ENCODE peak calls at places on chromosomes 3 and 15, in four cellular contexts. One of them, this sample, is unnamed.

GRCh38 chr15:65512807-65513416 is 4.6 kb downstream of the DPP8 start:
- DNase-seq in heart left ventricle: peak; percentile 76
- DNase-seq in neural progenitor cell: no peak
- DNase-seq in CD4-positive, alpha-beta memory T cell: peak; percentile 20
- DNase-seq in this sample: no peak

GRCh38 chr15:43881944-43882343 is 55.1 kb downstream of the WDR76 start:
- DNase-seq in heart left ventricle: no peak
- DNase-seq in neural progenitor cell: peak; percentile 43
- DNase-seq in CD4-positive, alpha-beta memory T cell: no peak
- DNase-seq in this sample: peak; percentile 12

GRCh38 chr3:190384241-190384863 is 3.6 kb upstream of the CLDN16 start:
- DNase-seq in heart left ventricle: peak; percentile 23
- DNase-seq in neural progenitor cell: peak; percentile 28
- DNase-seq in CD4-positive, alpha-beta memory T cell: no peak
- DNase-seq in this sample: no peak

GRCh38 chr3:100928638-100929428 is 64.4 kb downstream of the ABI3BP start:
- DNase-seq in heart left ventricle: no peak
- DNase-seq in neural progenitor cell: no peak
- DNase-seq in CD4-positive, alpha-beta memory T cell: no peak
- DNase-seq in this sample: no peak

GRCh38 chr3:122515856-122516255 is 1.1 kb upstream of the KPNA1 start:
- DNase-seq in heart left ventricle: no peak
- DNase-seq in neural progenitor cell: no peak
- DNase-seq in CD4-positive, alpha-beta memory T cell: no peak
- DNase-seq in this sample: no peak

GRCh38 chr15:33089878-33090757 is 104.4 kb downstream of the FMN1 start:
- DNase-seq in heart left ventricle: no peak
- DNase-seq in neural progenitor cell: no peak
- DNase-seq in CD4-positive, alpha-beta memory T cell: no peak
- DNase-seq in this sample: no peak

GRCh38 chr3:72475258-72476138 is 372.7 kb downstream of the SHQ1 start:
- DNase-seq in heart left ventricle: no peak
- DNase-seq in neural progenitor cell: no peak
- DNase-seq in CD4-positive, alpha-beta memory T cell: no peak
- DNase-seq in this sample: no peak

GRCh38 chr15:81548350-81549116 is 174.5 kb upstream of the TMC3 start:
- DNase-seq in heart left ventricle: no peak
- DNase-seq in neural progenitor cell: no peak
- DNase-seq in CD4-positive, alpha-beta memory T cell: no peak
- DNase-seq in this sample: no peak

GRCh38 chr3:47324278-47324865 is 41.6 kb downstream of the KLHL18 start:
- DNase-seq in heart left ventricle: peak; percentile 59
- DNase-seq in neural progenitor cell: peak; percentile 91
- DNase-seq in CD4-positive, alpha-beta memory T cell: peak; percentile 48
- DNase-seq in this sample: peak; percentile 83

GRCh38 chr3:134315286-134316106 is 58.8 kb downstream of the AMOTL2 start:
- DNase-seq in heart left ventricle: peak; percentile 71
- DNase-seq in neural progenitor cell: peak; percentile 33
- DNase-seq in CD4-positive, alpha-beta memory T cell: no peak
- DNase-seq in this sample: no peak

GRCh38 chr15:73053398-73053723 is 1.1 kb downstream of the NEO1 start:
- DNase-seq in heart left ventricle: no peak
- DNase-seq in neural progenitor cell: peak; percentile 18
- DNase-seq in CD4-positive, alpha-beta memory T cell: no peak
- DNase-seq in this sample: peak; percentile 43

GRCh38 chr15:74891469-74891868 is 1.6 kb downstream of the MPI start:
- DNase-seq in heart left ventricle: no peak
- DNase-seq in neural progenitor cell: no peak
- DNase-seq in CD4-positive, alpha-beta memory T cell: no peak
- DNase-seq in this sample: peak; percentile 89

GRCh38 chr15:95365615-95366107 is 964.8 kb upstream of the NR2F2 start:
- DNase-seq in heart left ventricle: peak; percentile 46
- DNase-seq in neural progenitor cell: no peak
- DNase-seq in CD4-positive, alpha-beta memory T cell: no peak
- DNase-seq in this sample: no peak

GRCh38 chr15:74889390-74889881 is 406 bp upstream of the MPI start:
- DNase-seq in heart left ventricle: peak; percentile 46
- DNase-seq in neural progenitor cell: peak; percentile 51
- DNase-seq in CD4-positive, alpha-beta memory T cell: no peak
- DNase-seq in this sample: peak; percentile 50

GRCh38 chr3:122977645-122978466 is 49.7 kb downstream of the SEMA5B start:
- DNase-seq in heart left ventricle: peak; percentile 82
- DNase-seq in neural progenitor cell: peak; percentile 85
- DNase-seq in CD4-positive, alpha-beta memory T cell: no peak
- DNase-seq in this sample: peak; percentile 10

GRCh38 chr3:123311201-123311600 is 109.5 kb downstream of the SEC22A start:
- DNase-seq in heart left ventricle: no peak
- DNase-seq in neural progenitor cell: no peak
- DNase-seq in CD4-positive, alpha-beta memory T cell: no peak
- DNase-seq in this sample: no peak

GRCh38 chr3:58167431-58168351 is 43.1 kb downstream of the DNASE1L3 start:
- DNase-seq in heart left ventricle: peak; percentile 78
- DNase-seq in neural progenitor cell: peak; percentile 78
- DNase-seq in CD4-positive, alpha-beta memory T cell: peak; percentile 42
- DNase-seq in this sample: peak; percentile 60

GRCh38 chr3:30664449-30664848 is 58.0 kb downstream of the TGFBR2 start:
- DNase-seq in heart left ventricle: no peak
- DNase-seq in neural progenitor cell: no peak
- DNase-seq in CD4-positive, alpha-beta memory T cell: peak; percentile 45
- DNase-seq in this sample: no peak

GRCh38 chr3:161026612-161027217 is 78.4 kb downstream of the B3GALNT1 start:
- DNase-seq in heart left ventricle: no peak
- DNase-seq in neural progenitor cell: no peak
- DNase-seq in CD4-positive, alpha-beta memory T cell: no peak
- DNase-seq in this sample: no peak

GRCh38 chr3:105791919-105792786 is 76.7 kb downstream of the CBLB start:
- DNase-seq in heart left ventricle: peak; percentile 54
- DNase-seq in neural progenitor cell: no peak
- DNase-seq in CD4-positive, alpha-beta memory T cell: no peak
- DNase-seq in this sample: peak; percentile 52

GRCh38 chr3:58035512-58035867 is 27.3 kb downstream of the FLNB start:
- DNase-seq in heart left ventricle: no peak
- DNase-seq in neural progenitor cell: no peak
- DNase-seq in CD4-positive, alpha-beta memory T cell: no peak
- DNase-seq in this sample: no peak

GRCh38 chr15:83526319-83526718 is 79.2 kb downstream of the SH3GL3 start:
- DNase-seq in heart left ventricle: no peak
- DNase-seq in neural progenitor cell: no peak
- DNase-seq in CD4-positive, alpha-beta memory T cell: no peak
- DNase-seq in this sample: no peak

GRCh38 chr3:57436195-57436761 is 107.9 kb downstream of the DNAH12 start:
- DNase-seq in heart left ventricle: no peak
- DNase-seq in neural progenitor cell: no peak
- DNase-seq in CD4-positive, alpha-beta memory T cell: no peak
- DNase-seq in this sample: no peak

GRCh38 chr3:32457971-32458471 is 44.6 kb downstream of the CMTM6 start:
- DNase-seq in heart left ventricle: no peak
- DNase-seq in neural progenitor cell: no peak
- DNase-seq in CD4-positive, alpha-beta memory T cell: peak; percentile 84
- DNase-seq in this sample: no peak

GRCh38 chr15:81572190-81572589 is 198.2 kb upstream of the TMC3 start:
- DNase-seq in heart left ventricle: no peak
- DNase-seq in neural progenitor cell: no peak
- DNase-seq in CD4-positive, alpha-beta memory T cell: no peak
- DNase-seq in this sample: no peak

GRCh38 chr3:72036899-72037298 is 252.0 kb upstream of the PROK2 start:
- DNase-seq in heart left ventricle: no peak
- DNase-seq in neural progenitor cell: no peak
- DNase-seq in CD4-positive, alpha-beta memory T cell: no peak
- DNase-seq in this sample: no peak

GRCh38 chr3:134722899-134723484 is 72.1 kb upstream of the EPHB1 start:
- DNase-seq in heart left ventricle: no peak
- DNase-seq in neural progenitor cell: no peak
- DNase-seq in CD4-positive, alpha-beta memory T cell: no peak
- DNase-seq in this sample: no peak

GRCh38 chr15:57403532-57403931 is 27.2 kb downstream of the CGNL1 start:
- DNase-seq in heart left ventricle: no peak
- DNase-seq in neural progenitor cell: no peak
- DNase-seq in CD4-positive, alpha-beta memory T cell: no peak
- DNase-seq in this sample: no peak

GRCh38 chr3:20040476-20041196 is 390 bp downstream of the KAT2B start:
- DNase-seq in heart left ventricle: peak; percentile 85
- DNase-seq in neural progenitor cell: peak; percentile 94
- DNase-seq in CD4-positive, alpha-beta memory T cell: peak; percentile 57
- DNase-seq in this sample: peak; percentile 91

GRCh38 chr3:167978486-167978885 is 117.2 kb downstream of the GOLIM4 start:
- DNase-seq in heart left ventricle: no peak
- DNase-seq in neural progenitor cell: no peak
- DNase-seq in CD4-positive, alpha-beta memory T cell: no peak
- DNase-seq in this sample: no peak

GRCh38 chr3:23754215-23754614 is 51.5 kb upstream of the UBE2E1 start:
- DNase-seq in heart left ventricle: no peak
- DNase-seq in neural progenitor cell: no peak
- DNase-seq in CD4-positive, alpha-beta memory T cell: no peak
- DNase-seq in this sample: no peak

GRCh38 chr15:46576611-46577010 is 941.8 kb downstream of the SQOR start:
- DNase-seq in heart left ventricle: no peak
- DNase-seq in neural progenitor cell: no peak
- DNase-seq in CD4-positive, alpha-beta memory T cell: no peak
- DNase-seq in this sample: peak; percentile 60

DNA sequence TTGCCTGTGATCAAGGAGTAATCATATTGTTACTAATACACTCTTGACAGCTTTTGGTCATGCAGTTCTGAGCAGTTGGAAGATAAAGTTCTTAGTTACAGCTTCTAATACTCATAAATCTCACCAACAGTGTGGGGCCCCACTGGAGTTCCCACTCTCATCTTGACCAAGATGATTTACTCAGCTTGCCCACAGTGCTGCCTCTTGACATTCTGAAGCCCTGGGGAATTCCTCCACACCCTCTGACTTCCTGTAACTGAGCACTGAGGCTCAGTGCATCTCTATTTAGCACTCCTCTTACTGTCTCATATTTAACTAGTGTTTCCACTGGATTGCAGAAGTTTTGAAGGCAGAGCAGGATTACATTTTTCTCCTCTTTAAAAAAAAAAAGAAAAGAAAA is 1.9 kb upstream of the ARL6IP5 start:
- DNase-seq in heart left ventricle: peak; percentile 52
- DNase-seq in neural progenitor cell: no peak
- DNase-seq in CD4-positive, alpha-beta memory T cell: peak; percentile 54
- DNase-seq in this sample: peak; percentile 60
- H3K4me3 ChIP-seq in heart left ventricle: no peak overlapping the region
- H3K4me3 ChIP-seq in neural progenitor cell: no peak overlapping the region
- H3K4me3 ChIP-seq in CD4-positive, alpha-beta memory T cell: peak overlapping the region; percentile 24
- H3K4me3 ChIP-seq in this sample: no peak overlapping the region

DNA sequence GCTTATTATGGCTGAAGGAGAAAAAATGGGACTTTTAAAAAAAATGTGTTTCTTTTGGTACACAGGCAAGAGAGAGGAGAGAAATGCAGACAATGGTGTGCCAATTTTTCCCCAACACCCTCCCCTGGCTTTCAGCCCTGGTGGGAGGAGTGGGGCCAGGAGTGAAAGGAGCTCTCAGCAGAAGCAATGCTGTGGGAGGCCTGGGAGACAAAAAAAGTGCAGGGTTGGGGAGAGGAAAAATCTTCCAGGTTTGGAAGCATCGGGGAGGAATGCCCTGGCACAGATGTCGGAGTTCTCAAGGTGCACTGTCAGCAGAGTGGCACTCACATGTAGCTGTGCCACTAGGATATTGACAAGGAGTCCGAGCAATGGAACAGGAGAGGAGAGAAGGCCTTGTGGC is 117.6 kb upstream of the FOXB1 start:
- DNase-seq in heart left ventricle: no peak
- DNase-seq in neural progenitor cell: no peak
- DNase-seq in CD4-positive, alpha-beta memory T cell: no peak
- DNase-seq in this sample: no peak
- H3K4me3 ChIP-seq in heart left ventricle: no peak overlapping the region
- H3K4me3 ChIP-seq in neural progenitor cell: no peak overlapping the region
- H3K4me3 ChIP-seq in CD4-positive, alpha-beta memory T cell: no peak overlapping the region
- H3K4me3 ChIP-seq in this sample: no peak overlapping the region

GRCh38 chr3:187044871-187045552 is 94.3 kb downstream of the RPL39L start:
- DNase-seq in heart left ventricle: peak; percentile 63
- DNase-seq in neural progenitor cell: no peak
- DNase-seq in CD4-positive, alpha-beta memory T cell: no peak
- DNase-seq in this sample: peak; percentile 75

GRCh38 chr3:187044206-187044605 is 95.1 kb downstream of the RPL39L start:
- DNase-seq in heart left ventricle: no peak
- DNase-seq in neural progenitor cell: no peak
- DNase-seq in CD4-positive, alpha-beta memory T cell: no peak
- DNase-seq in this sample: no peak

GRCh38 chr3:187049462-187050101 is 89.7 kb downstream of the RPL39L start:
- DNase-seq in heart left ventricle: no peak
- DNase-seq in neural progenitor cell: no peak
- DNase-seq in CD4-positive, alpha-beta memory T cell: no peak
- DNase-seq in this sample: no peak

GRCh38 chr3:187042874-187043458 is 96.3 kb downstream of the RPL39L start:
- DNase-seq in heart left ventricle: no peak
- DNase-seq in neural progenitor cell: no peak
- DNase-seq in CD4-positive, alpha-beta memory T cell: no peak
- DNase-seq in this sample: no peak

DNA sequence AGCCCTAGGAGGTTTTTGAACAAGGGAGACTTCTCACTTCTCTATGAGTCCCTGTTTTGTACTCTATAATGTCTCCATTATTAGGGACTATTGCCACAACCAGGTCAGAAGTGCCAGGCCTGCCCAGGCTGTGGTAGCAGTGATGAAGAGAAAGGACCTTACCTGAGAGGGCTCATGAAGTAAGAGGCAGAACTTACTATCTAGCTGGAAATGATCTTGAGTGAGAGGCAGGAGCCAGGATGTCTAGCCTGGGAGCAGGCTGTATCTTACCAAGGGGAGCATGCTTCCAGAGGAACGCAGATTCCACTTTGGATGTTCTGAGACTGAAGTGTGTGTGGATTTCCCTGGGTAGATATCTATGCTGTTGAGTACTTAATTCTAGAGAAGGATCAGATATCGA is 93.3 kb downstream of the RPL39L start:
- DNase-seq in heart left ventricle: no peak
- DNase-seq in neural progenitor cell: no peak
- DNase-seq in CD4-positive, alpha-beta memory T cell: no peak
- DNase-seq in this sample: no peak
- H3K4me3 ChIP-seq in heart left ventricle: no peak overlapping the region
- H3K4me3 ChIP-seq in neural progenitor cell: no peak overlapping the region
- H3K4me3 ChIP-seq in CD4-positive, alpha-beta memory T cell: no peak overlapping the region
- H3K4me3 ChIP-seq in this sample: no peak overlapping the region

DNA sequence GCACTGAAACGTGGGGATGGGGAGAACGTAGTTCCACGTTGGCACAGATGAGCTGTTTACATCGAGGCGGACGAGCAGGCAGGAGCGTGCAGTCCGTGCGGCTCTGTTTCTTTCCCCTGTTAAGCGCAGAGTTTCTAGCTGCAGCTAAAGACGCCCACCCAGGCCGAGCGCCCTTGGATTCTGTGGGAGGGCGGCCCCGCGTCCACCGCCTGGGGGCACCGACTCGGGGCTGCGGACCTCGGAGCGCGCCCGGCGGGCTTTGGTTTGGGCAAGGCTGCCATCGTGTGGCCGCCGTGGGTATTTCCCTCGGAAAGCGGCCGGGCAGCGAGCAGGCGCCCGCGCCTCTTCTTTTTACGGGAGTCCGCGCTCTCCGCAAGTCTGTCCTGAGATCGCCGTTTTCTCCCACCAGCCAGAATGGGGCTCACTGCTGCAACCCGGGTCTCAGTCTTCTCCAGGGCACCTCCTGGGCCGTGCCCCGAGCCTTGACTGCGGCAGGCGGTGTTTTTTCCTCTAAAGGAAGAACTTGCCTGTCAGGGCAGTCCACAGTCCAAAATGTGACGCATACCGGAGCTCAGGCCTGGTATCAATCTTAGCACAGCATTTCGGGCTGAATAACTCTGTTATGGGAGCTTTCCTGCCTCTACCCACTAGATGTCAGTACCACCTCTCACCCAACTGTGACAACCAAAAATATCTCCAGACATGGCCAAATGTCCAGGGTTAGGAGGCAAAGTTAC is 219.9 kb upstream of the IGF1R start:
- DNase-seq in heart left ventricle: peak; percentile 66
- DNase-seq in neural progenitor cell: peak; percentile 87
- DNase-seq in CD4-positive, alpha-beta memory T cell: peak; percentile 43
- DNase-seq in this sample: peak; percentile 80
- H3K4me3 ChIP-seq in heart left ventricle: peak overlapping the region; percentile 46
- H3K4me3 ChIP-seq in neural progenitor cell: peak overlapping the region; percentile 38
- H3K4me3 ChIP-seq in CD4-positive, alpha-beta memory T cell: no peak overlapping the region
- H3K4me3 ChIP-seq in this sample: no peak overlapping the region

This sample was measured in mucosa of descending colon.